ENCODE peak calls at places on chromosomes 13 and 19, in five cellular contexts. D is retinal pigment epithelial cell, V is uterus, F is psoas muscle, H is mesothelial cell of epicardium. J is an unnamed sample.

GRCh38 chr19:3123088-3123721 is 12.6 kb upstream of the GNA15 start:
- DNase-seq in F (peak), H (no peak), D (no peak), V (no peak), J (peak)

GRCh38 chr13:72645521-72645920 is 81.9 kb downstream of the MZT1 start:
- DNase-seq in H (no peak), V (no peak), F (no peak), D (no peak), J (no peak)

GRCh38 chr19:4910594-4911273 is 1.4 kb downstream of the UHRF1 start:
- DNase-seq in V (no peak), H (no peak), D (no peak), F (peak), J (no peak)

GRCh38 chr19:3365447-3366103 is 808 bp upstream of the NFIC start:
- DNase-seq in F (peak), H (no peak), D (no peak), V (peak), J (no peak)

GRCh38 chr13:50612717-50613116 is 230.8 kb downstream of the DLEU7 start:
- DNase-seq in V (no peak), H (no peak), D (no peak), F (no peak), J (no peak)

GRCh38 chr13:89925107-89925506 is 1422.4 kb upstream of the MIR17HG start:
- DNase-seq in F (no peak), H (no peak), V (no peak), D (no peak), J (no peak)

GRCh38 chr13:101144808-101145419 is 271.4 kb downstream of the NALCN start:
- DNase-seq in V (no peak), H (no peak), D (no peak), F (no peak), J (no peak)

GRCh38 chr19:6587093-6587820 is 3.7 kb downstream of the CD70 start:
- DNase-seq in V (no peak), H (no peak), D (no peak), F (no peak), J (no peak)

GRCh38 chr19:409006-409514 is at the start of gene C2CD4C:
- DNase-seq in D (no peak), V (no peak), H (no peak), F (no peak), J (no peak)

GRCh38 chr19:49368711-49369358 is 5.2 kb downstream of the DKKL1 start:
- DNase-seq in H (no peak), F (no peak), D (no peak), V (no peak), J (no peak)

GRCh38 chr19:5666921-5667610 is 13.2 kb downstream of the MICOS13 start:
- DNase-seq in F (no peak), V (no peak), D (no peak), H (no peak), J (no peak)

GRCh38 chr19:24048261-24048660 is 38.7 kb upstream of the ZNF254 start:
- DNase-seq in F (no peak), H (no peak), D (no peak), V (no peak), J (no peak)

GRCh38 chr13:95176611-95177259 is 124.5 kb downstream of the ABCC4 start:
- DNase-seq in V (no peak), D (no peak), H (no peak), F (no peak), J (no peak)

GRCh38 chr13:32278456-32278855 is 36.7 kb downstream of the ZAR1L start:
- DNase-seq in F (no peak), V (no peak), D (no peak), H (no peak), J (no peak)

GRCh38 chr19:9881720-9882119 is 46.6 kb downstream of the PIN1 start:
- DNase-seq in F (no peak), H (no peak), D (peak), V (no peak), J (no peak)

GRCh38 chr19:19615086-19615485 is 3.4 kb downstream of the PBX4 start:
- DNase-seq in D (no peak), H (no peak), F (no peak), V (no peak), J (no peak)
- TF ChIP-seq CTCF in D (no peak), H (no peak), F (no peak), V (no peak), J (no peak)

DNA sequence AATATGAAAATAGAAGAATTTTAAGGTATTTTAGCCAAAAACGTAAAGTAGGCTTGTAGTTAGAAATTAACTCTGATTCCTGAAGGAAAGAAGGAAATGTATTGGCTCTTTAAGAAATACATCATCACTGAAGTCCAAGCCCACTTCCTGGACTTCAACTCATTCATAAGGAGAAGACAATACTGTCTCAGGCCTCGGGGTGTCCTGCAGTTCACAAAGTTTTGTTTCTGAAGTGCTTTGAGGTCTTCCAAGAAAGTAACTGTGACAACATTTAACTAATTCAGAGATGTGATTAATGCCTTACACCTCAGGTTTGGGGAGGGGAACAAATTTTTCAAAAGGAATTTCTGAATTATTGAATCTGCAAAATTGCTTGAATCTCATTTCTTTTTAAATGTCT is 65.8 kb upstream of the STARD13 start:
- DNase-seq in V (no peak), H (no peak), D (no peak), F (no peak), J (no peak)
- TF ChIP-seq CTCF in V (peak), H (no peak), D (no peak), F (no peak), J (no peak)

GRCh38 chr13:74305876-74306275 is 171.7 kb upstream of the KLF12 start:
- DNase-seq in V (no peak), F (no peak), D (no peak), H (no peak), J (no peak)
- TF ChIP-seq CTCF in V (no peak), F (no peak), D (no peak), H (no peak), J (no peak)

GRCh38 chr19:41355035-41355434 is 1.3 kb upstream of the TGFB1 start:
- DNase-seq in H (no peak), V (no peak), F (no peak), D (no peak), J (no peak)
- TF ChIP-seq CTCF in H (no peak), V (no peak), F (no peak), D (no peak), J (no peak)

GRCh38 chr19:57389730-57390598 is at the start of gene ZNF548:
- DNase-seq in V (peak), H (peak), D (peak), F (peak), J (peak)
- TF ChIP-seq CTCF in V (peak), H (peak), D (peak), F (peak), J (peak)

GRCh38 chr19:48206402-48207093 is 36.1 kb downstream of the ZSWIM9 start:
- DNase-seq in F (no peak), V (no peak), D (no peak), H (no peak), J (no peak)

GRCh38 chr19:48210005-48210404 is 39.5 kb downstream of the ZSWIM9 start:
- DNase-seq in F (no peak), H (no peak), V (no peak), D (no peak), J (no peak)

GRCh38 chr19:48203227-48203793 is 32.8 kb downstream of the ZSWIM9 start:
- DNase-seq in D (no peak), F (no peak), V (no peak), H (no peak), J (no peak)

GRCh38 chr19:48203794-48204628 is 33.5 kb downstream of the ZSWIM9 start:
- DNase-seq in H (peak), D (peak), V (peak), F (peak), J (peak)
- TF ChIP-seq CTCF in H (no peak), D (no peak), V (peak), F (no peak), J (no peak)

DNA sequence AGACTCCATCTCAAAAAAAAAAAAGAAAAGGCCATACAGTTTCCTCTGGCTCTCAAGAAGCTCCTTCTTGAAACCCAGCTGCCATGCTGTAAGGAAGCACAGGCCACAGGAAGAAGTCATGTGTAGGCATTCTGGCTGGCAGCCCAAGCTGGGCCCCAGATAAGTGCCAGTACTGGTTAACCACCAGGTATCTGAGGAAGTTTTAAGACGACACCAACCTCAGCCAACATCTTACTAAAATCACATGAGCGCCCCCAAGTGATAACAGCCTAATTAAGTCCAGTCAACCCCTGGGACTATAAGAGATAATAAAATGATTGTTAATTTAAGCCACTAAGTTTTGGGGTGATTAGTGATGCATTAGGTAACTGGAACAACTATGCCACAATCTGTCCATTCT is 27.4 kb upstream of the AKT2 start:
- DNase-seq in H (no peak), F (no peak), V (no peak), D (no peak), J (no peak)
- TF ChIP-seq CTCF in H (no peak), F (no peak), V (no peak), D (no peak), J (no peak)

GRCh38 chr19:38143847-38144246 is 80.2 kb downstream of the DPF1 start:
- DNase-seq in F (no peak), H (no peak), V (no peak), D (no peak), J (no peak)

GRCh38 chr19:38144667-38145066 is 79.4 kb downstream of the DPF1 start:
- DNase-seq in D (no peak), V (no peak), H (no peak), F (no peak), J (no peak)

GRCh38 chr19:38145627-38146026 is 78.4 kb downstream of the DPF1 start:
- DNase-seq in F (no peak), D (no peak), V (no peak), H (no peak), J (no peak)

GRCh38 chr19:38141108-38141507 is 82.9 kb downstream of the DPF1 start:
- DNase-seq in H (no peak), D (no peak), V (no peak), F (no peak), J (no peak)

DNA sequence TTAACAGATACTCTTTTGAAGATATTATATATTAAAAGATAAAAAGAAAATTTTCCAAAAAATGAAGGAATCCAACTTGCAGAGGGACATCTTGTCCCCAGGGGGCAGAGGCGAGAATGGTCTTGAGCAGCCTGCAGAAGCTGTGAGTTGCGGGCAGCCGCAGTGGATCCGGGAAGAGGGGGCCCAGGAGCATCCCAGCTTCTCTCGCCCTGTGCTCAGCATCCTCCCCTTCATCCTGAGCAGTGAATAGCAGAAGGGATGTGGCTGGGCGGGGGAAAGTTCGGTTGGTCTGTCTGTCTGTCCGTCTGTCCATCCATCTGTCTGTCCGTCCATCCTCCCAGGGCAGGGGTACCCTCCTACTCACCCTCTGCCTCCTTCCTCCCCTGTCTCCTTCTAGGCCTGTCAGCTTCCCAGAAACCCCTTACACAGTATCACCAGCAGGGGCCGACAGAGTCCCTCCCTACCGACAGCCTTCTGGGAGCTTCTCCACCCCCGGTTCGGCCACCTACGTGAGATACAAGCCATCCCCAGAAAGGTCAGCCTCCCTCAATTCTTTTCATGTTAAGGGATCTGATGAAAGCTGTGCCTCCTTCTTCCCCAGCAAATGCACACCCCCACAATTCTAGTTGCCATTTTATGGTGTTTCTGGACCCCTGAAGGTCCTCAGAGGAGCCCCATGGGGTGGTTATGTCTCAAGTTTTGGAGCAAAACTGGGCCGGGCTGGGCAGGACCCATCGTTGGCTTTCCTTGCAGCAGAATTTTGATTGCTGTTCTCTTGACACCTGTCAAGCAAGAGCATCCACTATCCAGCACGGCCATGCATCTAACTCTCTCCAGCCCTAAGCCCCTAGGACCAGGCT is 81.6 kb downstream of the DPF1 start:
- DNase-seq in D (no peak), V (peak), F (peak), H (no peak), J (no peak)
- TF ChIP-seq CTCF in D (peak), V (peak), F (peak), H (peak), J (peak)

J was measured in type B pancreatic cell.